ENCODE peak calls at places on chromosomes 1 and 21, in eight cellular contexts. H, U, M, S, C, A, V and J are unnamed samples.

GRCh38 chr1:228988655-228989054 is 253.4 kb downstream of the RHOU start:
- DNase-seq in H (no peak), M (peak; percentile 41), A (no peak), S (peak; percentile 51), U (no peak), V (no peak), C (no peak), J (no peak)

GRCh38 chr1:231631717-231632116 is 5.1 kb downstream of the DISC1 start:
- DNase-seq in A (no peak), U (no peak), S (no peak), V (no peak), C (peak; percentile 27), M (no peak), H (no peak), J (no peak)

GRCh38 chr21:44019568-44019958 is 7.5 kb downstream of the TRAPPC10 start:
- DNase-seq in H (no peak), S (no peak), V (no peak), U (no peak), C (no peak), A (no peak), M (no peak), J (no peak)

GRCh38 chr1:226737819-226738420 is 1.2 kb downstream of the ITPKB start:
- DNase-seq in M (peak; percentile 35), C (peak; percentile 43), H (peak; percentile 64), V (no peak), A (peak; percentile 54), U (no peak), S (peak; percentile 45), J (peak; percentile 31)

GRCh38 chr1:81851217-81851616 is 50.5 kb downstream of the ADGRL2 start:
- DNase-seq in U (no peak), H (no peak), A (no peak), C (no peak), V (no peak), M (no peak), S (no peak), J (no peak)

GRCh38 chr1:159921700-159922498 is 3.4 kb downstream of the TAGLN2 start:
- DNase-seq in C (peak; percentile 34), U (no peak), A (no peak), S (no peak), H (peak; percentile 52), V (peak; percentile 61), M (no peak), J (no peak)

GRCh38 chr1:187471555-187471954 is 642.8 kb downstream of the PLA2G4A start:
- DNase-seq in U (no peak), H (no peak), C (peak; percentile 56), A (no peak), M (no peak), S (no peak), V (no peak), J (no peak)

GRCh38 chr1:10451286-10451685 is 1.5 kb downstream of the CORT start:
- DNase-seq in S (no peak), M (no peak), A (no peak), C (peak; percentile 44), H (no peak), U (no peak), V (no peak), J (no peak)

GRCh38 chr21:39340687-39341086 is 8.2 kb downstream of the HMGN1 start:
- DNase-seq in H (no peak), S (no peak), A (no peak), M (no peak), U (no peak), V (no peak), C (no peak), J (no peak)

GRCh38 chr1:28112388-28113311 is 24.2 kb upstream of the EYA3 start:
- DNase-seq in M (peak; percentile 49), S (no peak), V (peak; percentile 57), H (no peak), U (no peak), C (peak; percentile 93), A (peak; percentile 56), J (peak; percentile 28)

DNA sequence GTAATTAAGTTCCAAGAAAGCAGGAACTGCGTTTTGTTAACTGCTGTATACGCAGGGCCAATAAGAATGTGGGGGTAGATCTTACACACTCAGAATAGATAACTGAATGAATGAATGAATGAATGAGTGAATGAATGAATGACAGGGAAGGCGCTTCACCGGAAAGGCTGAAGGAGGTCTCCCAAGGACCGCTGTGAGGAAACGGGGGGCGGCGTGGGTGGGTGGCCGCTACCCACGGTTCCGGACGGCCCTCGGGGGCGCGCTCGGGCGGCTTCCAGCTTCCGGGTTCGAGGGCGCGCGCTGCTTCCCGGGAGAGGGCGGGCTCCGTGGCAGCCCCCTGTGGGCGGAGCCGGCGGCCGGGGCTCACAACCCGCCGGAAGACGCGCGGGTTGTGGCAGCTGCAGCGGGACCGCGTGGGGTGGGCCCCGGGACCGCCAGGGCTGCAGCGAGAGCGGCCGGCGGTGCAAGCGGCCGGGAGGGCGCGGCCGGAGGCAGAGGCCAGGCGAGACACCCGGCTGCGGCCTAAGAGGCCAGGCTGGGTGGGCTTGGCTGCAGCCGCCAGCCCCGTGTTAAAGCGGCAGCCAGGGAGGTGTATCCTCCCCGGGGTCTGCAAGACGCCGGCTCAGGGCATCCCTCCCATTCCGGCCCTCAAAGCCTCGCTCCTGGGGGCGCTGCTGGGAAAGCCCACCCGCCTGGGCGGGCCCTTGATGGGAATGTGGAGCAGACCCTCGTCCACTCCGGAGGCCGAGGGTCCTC is at the start of gene ZFP69:
- DNase-seq in S (peak; percentile 69), C (peak; percentile 51), A (peak; percentile 64), M (peak; percentile 37), V (peak; percentile 94), H (peak; percentile 37), U (no peak), J (peak; percentile 93)
- TF ChIP-seq POLR2A in S (peak; percentile 63), C (no peak), A (no peak), M (peak; percentile 9), V (peak; percentile 70), H (peak; percentile 16), U (peak; percentile 82), J (peak; percentile 85)

GRCh38 chr1:153921803-153922075 is 1.0 kb downstream of the GATAD2B start:
- DNase-seq in C (no peak), V (no peak), H (no peak), A (no peak), M (no peak), U (no peak), S (peak; percentile 25), J (no peak)

GRCh38 chr1:153921080-153921802 is 1.5 kb downstream of the GATAD2B start:
- DNase-seq in A (no peak), S (no peak), H (no peak), U (no peak), C (no peak), M (no peak), V (no peak), J (no peak)

GRCh38 chr1:153922076-153922837 is 515 bp downstream of the GATAD2B start:
- DNase-seq in U (no peak), A (peak; percentile 32), M (no peak), H (peak; percentile 53), S (peak; percentile 61), V (peak; percentile 87), C (no peak), J (no peak)

GRCh38 chr1:153919879-153920852 is 2.6 kb downstream of the GATAD2B start:
- DNase-seq in C (peak; percentile 42), H (no peak), S (peak; percentile 8), V (no peak), U (no peak), A (no peak), M (no peak), J (no peak)

GRCh38 chr1:153922838-153923652 is at the start of gene GATAD2B:
- DNase-seq in H (peak; percentile 100), M (peak; percentile 100), U (peak; percentile 100), A (peak; percentile 100), S (peak; percentile 100), C (peak; percentile 100), V (peak; percentile 92), J (peak; percentile 97)
- TF ChIP-seq POLR2A in H (no peak), M (no peak), U (peak; percentile 79), A (no peak), S (peak; percentile 67), C (peak; percentile 53), V (peak; percentile 72), J (peak; percentile 33)

GRCh38 chr1:94580367-94581115 is 39.0 kb upstream of the F3 start:
- DNase-seq in C (peak; percentile 45), V (no peak), S (no peak), U (no peak), M (no peak), H (no peak), A (no peak), J (no peak)

GRCh38 chr1:94582578-94582977 is 41.0 kb upstream of the F3 start:
- DNase-seq in V (no peak), H (no peak), U (no peak), C (no peak), M (no peak), S (no peak), A (no peak), J (no peak)

GRCh38 chr1:94578856-94579255 is 37.3 kb upstream of the F3 start:
- DNase-seq in U (no peak), M (no peak), S (no peak), H (no peak), C (peak; percentile 72), A (no peak), V (no peak), J (no peak)

GRCh38 chr1:94579876-94580294 is 38.3 kb upstream of the F3 start:
- DNase-seq in M (no peak), S (peak; percentile 46), V (peak; percentile 23), U (no peak), A (no peak), H (no peak), C (peak; percentile 98), J (peak; percentile 62)
- TF ChIP-seq POLR2A in M (no peak), S (no peak), V (no peak), U (no peak), A (no peak), H (no peak), C (no peak), J (no peak)

GRCh38 chr1:42660907-42661500 is 2.8 kb downstream of the PPIH start:
- DNase-seq in V (no peak), M (no peak), H (no peak), A (no peak), S (no peak), U (no peak), C (no peak), J (no peak)

GRCh38 chr1:42658880-42659337 is 686 bp downstream of the PPIH start:
- DNase-seq in S (no peak), A (no peak), V (no peak), U (no peak), H (no peak), C (peak; percentile 43), M (no peak), J (no peak)

DNA sequence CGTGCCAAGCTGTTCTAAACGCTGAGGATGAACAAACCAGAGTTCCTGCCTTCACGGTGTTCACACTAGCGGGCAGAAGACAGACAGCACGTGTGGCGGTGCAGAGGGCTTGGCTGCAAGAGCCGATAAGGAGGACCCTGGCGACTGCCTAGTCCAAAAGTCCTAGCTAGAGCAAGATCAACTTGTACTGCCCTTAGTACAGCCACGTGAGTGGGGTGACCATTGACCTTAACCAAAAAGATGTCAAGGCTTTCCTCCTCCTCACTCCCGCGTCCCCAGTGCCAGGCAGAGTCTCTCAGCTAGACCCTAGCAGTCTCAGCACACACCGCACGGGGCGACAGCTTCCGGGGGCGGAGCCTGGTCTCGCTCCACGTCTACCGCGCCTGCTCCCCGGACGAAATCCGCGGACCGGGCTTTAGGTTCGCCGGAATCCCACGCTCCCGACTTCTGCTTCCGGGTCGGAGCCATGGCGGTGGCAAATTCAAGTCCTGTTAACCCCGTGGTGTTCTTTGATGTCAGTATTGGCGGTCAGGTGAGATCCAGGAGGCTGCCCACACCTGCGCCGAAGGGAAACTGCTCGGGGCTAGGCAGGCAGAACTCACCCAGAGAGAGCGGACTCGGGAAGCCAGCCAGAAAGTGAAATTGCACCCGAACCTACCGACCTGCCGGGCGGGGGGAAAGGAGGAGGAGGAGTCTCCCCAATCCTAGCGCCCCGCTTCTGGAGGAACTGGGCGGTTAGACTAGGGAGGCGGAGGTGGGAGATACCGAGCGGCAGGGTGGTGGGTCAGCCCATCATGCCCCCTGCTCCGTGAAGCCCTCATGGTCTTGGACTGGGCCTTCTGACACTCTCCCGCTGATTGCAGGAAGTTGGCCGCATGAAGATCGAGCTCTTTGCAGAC is at the start of gene PPIH:
- DNase-seq in A (peak; percentile 96), U (peak; percentile 80), M (peak; percentile 95), V (peak; percentile 96), H (peak; percentile 90), S (peak; percentile 96), C (peak; percentile 88), J (peak; percentile 94)
- TF ChIP-seq POLR2A in A (no peak), U (peak; percentile 91), M (peak; percentile 42), V (peak; percentile 96), H (no peak), S (peak; percentile 66), C (peak; percentile 39), J (peak; percentile 90)